ENCODE peak calls at places on chromosomes 6 and 20, in eight cellular contexts. J is GM03348, L is RWPE1, V is LHCN-M2, G is neural crest cell, A is RPMI7951, Y is choroid plexus epithelial cell, U is T follicular helper cell. B is an unnamed sample.

GRCh38 chr6:29925341-29926080 is 16.8 kb upstream of the HLA-A start:
- DNase-seq in J (no peak), L (peak), V (no peak), G (no peak), A (no peak), Y (no peak), U (no peak), B (no peak)

GRCh38 chr20:46749164-46749563 is 39.7 kb downstream of the SLC2A10 start:
- DNase-seq in J (no peak), L (no peak), V (no peak), G (no peak), A (no peak), Y (no peak), U (no peak), B (no peak)

GRCh38 chr6:137933696-137934095 is 66.6 kb downstream of the TNFAIP3 start:
- DNase-seq in J (peak), L (no peak), V (no peak), G (no peak), A (peak), Y (peak), U (no peak), B (no peak)

GRCh38 chr6:43123691-43124314 is 47.3 kb upstream of the SRF start:
- DNase-seq in J (no peak), L (no peak), V (no peak), G (no peak), A (no peak), Y (no peak), U (no peak), B (no peak)

GRCh38 chr20:57713505-57713903 is 3.7 kb upstream of the PMEPA1 start:
- DNase-seq in J (peak), L (no peak), V (no peak), G (no peak), A (no peak), Y (peak), U (no peak), B (no peak)

GRCh38 chr6:11054722-11055121 is 10.6 kb upstream of the ELOVL2 start:
- DNase-seq in J (no peak), L (no peak), V (no peak), G (no peak), A (no peak), Y (no peak), U (no peak), B (no peak)

GRCh38 chr6:41334482-41335023 is 855 bp upstream of the NCR2 start:
- DNase-seq in J (no peak), L (no peak), V (no peak), G (no peak), A (no peak), Y (peak), U (no peak), B (no peak)

GRCh38 chr6:164035912-164036485 is 621.5 kb downstream of the QKI start:
- DNase-seq in J (no peak), L (peak), V (no peak), G (no peak), A (no peak), Y (no peak), U (no peak), B (no peak)

GRCh38 chr20:11117808-11118528 is 444.2 kb upstream of the JAG1 start:
- DNase-seq in J (peak), L (peak), V (peak), G (no peak), A (peak), Y (peak), U (no peak), B (peak)

GRCh38 chr20:56735087-56735642 is 106.1 kb downstream of the TFAP2C start:
- DNase-seq in J (no peak), L (no peak), V (no peak), G (no peak), A (no peak), Y (no peak), U (no peak), B (no peak)

GRCh38 chr20:41336711-41337492 is 3.7 kb upstream of the LPIN3 start:
- DNase-seq in J (no peak), L (no peak), V (no peak), G (no peak), A (no peak), Y (no peak), U (no peak), B (no peak)

GRCh38 chr20:32516583-32516982 is 68.5 kb downstream of the NOL4L start:
- DNase-seq in J (no peak), L (no peak), V (no peak), G (no peak), A (no peak), Y (no peak), U (no peak), B (no peak)

GRCh38 chr6:139855741-139856206 is 481.3 kb upstream of the CITED2 start:
- DNase-seq in J (peak), L (no peak), V (peak), G (no peak), A (no peak), Y (peak), U (no peak), B (no peak)

GRCh38 chr6:145075425-145075824 is 659.9 kb downstream of the EPM2A start:
- DNase-seq in J (no peak), L (no peak), V (no peak), G (no peak), A (no peak), Y (no peak), U (no peak), B (no peak)

GRCh38 chr6:158654498-158654897 is 4.6 kb downstream of the SYTL3 start:
- DNase-seq in J (peak), L (no peak), V (peak), G (no peak), A (peak), Y (peak), U (no peak), B (peak)

B was measured in dermis blood vessel endothelial cell.